ENCODE peak calls at places on chromosome 12, in six cellular contexts. O is Panc1, V is hypothalamus, K is amniotic epithelial cell, F is uterus, S is GM23248. Y is an unnamed sample.
A peak's percentile ranks its signal among the peaks of the same experiment; 100 is the strongest.

GRCh38 chr12:6052940-6053329 is 71.5 kb downstream of the VWF start:
- DNase-seq in K (peak; percentile 75), O (no peak), S (peak; percentile 61), V (no peak), F (no peak), Y (no peak)

GRCh38 chr12:43348221-43348620 is 203.8 kb downstream of the ADAMTS20 start:
- DNase-seq in O (no peak), V (no peak), K (no peak), F (no peak), S (peak; percentile 70), Y (no peak)

GRCh38 chr12:5648692-5649338 is 216.9 kb downstream of the NTF3 start:
- DNase-seq in F (no peak), S (peak; percentile 47), O (no peak), V (no peak), K (no peak), Y (no peak)

GRCh38 chr12:123134265-123134664 is 16.6 kb downstream of the PITPNM2 start:
- DNase-seq in O (no peak), K (no peak), F (no peak), V (no peak), S (no peak), Y (no peak)

GRCh38 chr12:96233168-96233567 is 39.0 kb downstream of the ELK3 start:
- DNase-seq in S (no peak), F (peak; percentile 86), K (no peak), O (no peak), V (no peak), Y (no peak)

GRCh38 chr12:94980577-94980976 is 22.9 kb downstream of the NDUFA12 start:
- DNase-seq in F (no peak), O (no peak), V (no peak), S (peak; percentile 39), K (peak; percentile 65), Y (no peak)

GRCh38 chr12:65355461-65355860 is 77.0 kb downstream of the MSRB3 start:
- DNase-seq in K (peak; percentile 69), F (no peak), S (peak; percentile 22), O (no peak), V (no peak), Y (no peak)

GRCh38 chr12:47686645-47687240 is 19.1 kb downstream of the RPAP3 start:
- DNase-seq in O (no peak), F (no peak), V (no peak), S (peak; percentile 73), K (peak; percentile 55), Y (no peak)

GRCh38 chr12:123050913-123051312 is 70.4 kb downstream of the ARL6IP4 start:
- DNase-seq in O (no peak), K (no peak), F (no peak), V (no peak), S (no peak), Y (no peak)

GRCh38 chr12:123057505-123058265 is 77.2 kb downstream of the ARL6IP4 start:
- DNase-seq in O (no peak), F (no peak), K (no peak), S (no peak), V (no peak), Y (no peak)

GRCh38 chr12:92063641-92064040 is 82.0 kb downstream of the BTG1 start:
- DNase-seq in F (no peak), V (no peak), S (peak; percentile 13), O (no peak), K (peak; percentile 54), Y (no peak)

GRCh38 chr12:112537710-112538396 is 119.1 kb downstream of the PTPN11 start:
- DNase-seq in O (no peak), S (no peak), V (no peak), F (no peak), K (peak; percentile 6), Y (no peak)

Y was measured in occipital lobe.